ENCODE peak calls at places on chromosome 17, in ten cellular contexts. V is H7, X is cardiac fibroblast, E is GM13976, S is HAP-1, O is lower leg skin, P is WTC11, Y is GM03348, L is NAMALWA, A is NCI-H2081. H is an unnamed sample.

GRCh38 chr17:35536664-35537160 is 766 bp downstream of the SLFN12L start:
- DNase-seq in O (no peak), Y (no peak), V (no peak), A (no peak), S (no peak), E (no peak), P (no peak), L (no peak), X (no peak), H (no peak)

GRCh38 chr17:10845388-10845751 is 7.5 kb upstream of the PIRT start:
- DNase-seq in V (no peak), L (no peak), A (no peak), E (no peak), O (no peak), Y (no peak), X (no peak), S (no peak), P (no peak), H (no peak)

GRCh38 chr17:41813039-41813680 is 356 bp downstream of the FKBP10 start:
- DNase-seq in O (no peak), E (no peak), V (no peak), A (no peak), Y (no peak), P (no peak), S (no peak), L (no peak), X (no peak), H (no peak)

GRCh38 chr17:57757735-57758134 is 12.6 kb upstream of the CCDC182 start:
- DNase-seq in X (no peak), V (no peak), E (no peak), Y (no peak), A (no peak), S (no peak), L (no peak), P (no peak), O (no peak), H (no peak)

GRCh38 chr17:44044092-44044491 is 22.4 kb downstream of the LSM12 start:
- DNase-seq in V (no peak), Y (peak; percentile 72), E (no peak), A (no peak), S (peak; percentile 46), X (peak; percentile 59), O (no peak), L (no peak), P (no peak), H (peak; percentile 79)

GRCh38 chr17:60594747-60595146 is 5.2 kb upstream of the PPM1D start:
- DNase-seq in X (no peak), L (no peak), Y (no peak), A (peak; percentile 54), P (no peak), E (no peak), S (no peak), V (no peak), O (no peak), H (no peak)

GRCh38 chr17:259341-259976 is 78.0 kb upstream of the DOC2B start:
- DNase-seq in O (peak; percentile 75), A (no peak), L (no peak), Y (no peak), V (peak; percentile 85), E (no peak), P (peak; percentile 50), X (no peak), S (no peak), H (no peak)

GRCh38 chr17:55549140-55549539 is 37.9 kb upstream of the SMIM36 start:
- DNase-seq in Y (no peak), S (no peak), P (no peak), A (no peak), E (peak; percentile 30), O (no peak), V (peak; percentile 30), X (no peak), L (peak; percentile 65), H (peak; percentile 16)

GRCh38 chr17:13117616-13118015 is 99.8 kb upstream of the ELAC2 start:
- DNase-seq in A (no peak), X (no peak), S (no peak), L (no peak), E (no peak), V (no peak), O (no peak), P (no peak), Y (no peak), H (no peak)

GRCh38 chr17:35809855-35810461 is 674 bp downstream of the TAF15 start:
- DNase-seq in P (no peak), E (no peak), A (peak; percentile 46), O (no peak), L (no peak), X (peak; percentile 30), V (no peak), S (no peak), Y (peak; percentile 40), H (no peak)

GRCh38 chr17:76189247-76189646 is 48.2 kb upstream of the FOXJ1 start:
- DNase-seq in L (no peak), A (no peak), P (no peak), X (no peak), Y (no peak), E (no peak), S (no peak), V (no peak), O (no peak), H (no peak)

GRCh38 chr17:68646626-68647526 is 45.7 kb upstream of the FAM20A start:
- DNase-seq in E (no peak), O (no peak), S (no peak), V (no peak), Y (no peak), A (no peak), P (no peak), L (no peak), X (peak; percentile 38), H (peak; percentile 52)

GRCh38 chr17:57455063-57455914 is 199.0 kb downstream of the MSI2 start:
- DNase-seq in L (peak; percentile 68), S (no peak), E (peak; percentile 73), V (no peak), P (no peak), A (no peak), X (peak; percentile 28), O (no peak), Y (no peak), H (peak; percentile 24)

GRCh38 chr17:8662973-8663372 is 32.4 kb upstream of the MYH10 start:
- DNase-seq in O (no peak), X (no peak), E (no peak), V (no peak), Y (no peak), S (no peak), L (no peak), P (no peak), A (no peak), H (no peak)

GRCh38 chr17:7132511-7133094 is 18.0 kb upstream of the ASGR2 start:
- DNase-seq in L (peak; percentile 49), V (peak; percentile 90), P (peak; percentile 73), Y (no peak), A (no peak), S (no peak), E (peak; percentile 85), X (peak; percentile 22), O (no peak), H (no peak)

GRCh38 chr17:35713069-35713728 is 18.2 kb upstream of the RASL10B start:
- DNase-seq in Y (peak; percentile 80), S (no peak), P (no peak), L (no peak), V (no peak), X (peak; percentile 91), A (no peak), E (no peak), O (no peak), H (peak; percentile 67)

GRCh38 chr17:81132197-81132540 is 33.1 kb upstream of the PVALEF start:
- DNase-seq in V (no peak), A (no peak), X (no peak), L (no peak), E (no peak), S (no peak), O (no peak), P (no peak), Y (no peak), H (no peak)

GRCh38 chr17:82399030-82399429 is 19.1 kb upstream of the HEXD start:
- DNase-seq in A (no peak), V (peak; percentile 62), X (peak; percentile 71), L (no peak), S (no peak), E (no peak), Y (peak; percentile 87), O (no peak), P (no peak), H (peak; percentile 96)

GRCh38 chr17:79387783-79388182 is 223.1 kb downstream of the RBFOX3 start:
- DNase-seq in Y (no peak), E (no peak), O (no peak), X (no peak), L (no peak), A (no peak), S (no peak), V (no peak), P (no peak), H (no peak)

GRCh38 chr17:66347661-66348604 is 45.5 kb downstream of the PRKCA start:
- DNase-seq in S (no peak), P (no peak), V (no peak), O (no peak), A (peak; percentile 69), L (no peak), Y (no peak), X (peak; percentile 31), E (no peak), H (peak; percentile 74)

GRCh38 chr17:41894791-41895331 is 23.9 kb downstream of the ACLY start:
- DNase-seq in Y (peak; percentile 84), E (no peak), O (no peak), S (no peak), V (no peak), P (no peak), A (no peak), X (peak; percentile 74), L (no peak), H (peak; percentile 86)

GRCh38 chr17:50679008-50679544 is 28.6 kb downstream of the ANKRD40 start:
- DNase-seq in X (no peak), A (no peak), L (no peak), S (no peak), Y (no peak), V (no peak), P (no peak), O (peak; percentile 65), E (no peak), H (no peak)

GRCh38 chr17:46949291-46950174 is 26.6 kb downstream of the GOSR2 start:
- DNase-seq in S (no peak), Y (no peak), V (no peak), P (no peak), E (no peak), O (no peak), X (no peak), A (no peak), L (no peak), H (peak; percentile 26)

GRCh38 chr17:1552911-1553310 is 9.7 kb downstream of the PITPNA start:
- DNase-seq in Y (no peak), S (no peak), V (no peak), E (peak; percentile 54), P (no peak), L (no peak), X (no peak), A (no peak), O (no peak), H (no peak)

GRCh38 chr17:73639322-73639721 is 4.9 kb downstream of the SDK2 start:
- DNase-seq in Y (no peak), O (no peak), P (no peak), X (no peak), S (no peak), A (peak; percentile 74), V (peak; percentile 51), L (no peak), E (no peak), H (no peak)

GRCh38 chr17:32385121-32385520 is 35.2 kb downstream of the ZNF207 start:
- DNase-seq in S (no peak), Y (no peak), X (no peak), L (no peak), A (no peak), O (no peak), V (no peak), E (no peak), P (no peak), H (no peak)

GRCh38 chr17:1576500-1576899 is 13.9 kb upstream of the PITPNA start:
- DNase-seq in L (no peak), V (no peak), P (no peak), Y (no peak), O (no peak), S (no peak), X (no peak), E (no peak), A (no peak), H (no peak)

GRCh38 chr17:44807093-44807816 is 22.8 kb downstream of the GJC1 start:
- DNase-seq in E (no peak), P (no peak), V (no peak), L (no peak), A (no peak), O (no peak), X (no peak), S (no peak), Y (no peak), H (no peak)